ENCODE peak calls at places on chromosomes 12 and 14, in four cellular contexts. S is MM.1S, O is AG04449, M is tibial artery. D is an unnamed sample.
A peak's percentile ranks its signal among the peaks of the same experiment; 100 is the strongest.

GRCh38 chr12:12562016-12562483 is 613 bp downstream of the DUSP16 start:
- DNase-seq in S (peak; percentile 30), M (no peak), O (no peak), D (no peak)

GRCh38 chr12:89085421-89085820 is 266.9 kb downstream of the DUSP6 start:
- DNase-seq in O (no peak), S (no peak), M (no peak), D (no peak)

GRCh38 chr14:31834616-31835015 is 242.5 kb upstream of the ARHGAP5 start:
- DNase-seq in S (no peak), M (no peak), O (no peak), D (peak; percentile 50)

GRCh38 chr14:84493779-84494178 is 1036.2 kb upstream of the FLRT2 start:
- DNase-seq in O (no peak), S (no peak), M (no peak), D (no peak)

GRCh38 chr14:75025082-75025481 is 22.4 kb downstream of the EIF2B2 start:
- DNase-seq in O (no peak), S (no peak), M (no peak), D (no peak)

GRCh38 chr12:115885040-115885439 is 392.5 kb downstream of the MED13L start:
- DNase-seq in O (no peak), M (no peak), S (no peak), D (no peak)

GRCh38 chr14:94337274-94337673 is 14.1 kb upstream of the SERPINA6 start:
- DNase-seq in S (peak; percentile 10), O (no peak), M (no peak), D (no peak)

GRCh38 chr12:74646831-74647230 is 109.2 kb downstream of the ATXN7L3B start:
- DNase-seq in S (peak; percentile 39), O (no peak), M (no peak), D (no peak)

GRCh38 chr12:14952295-14952995 is 9.0 kb downstream of the ARHGDIB start:
- DNase-seq in O (peak; percentile 95), M (no peak), S (peak; percentile 84), D (peak; percentile 87)

GRCh38 chr14:104311358-104311757 is 173.0 kb downstream of the KIF26A start:
- DNase-seq in M (no peak), S (no peak), O (no peak), D (no peak)

GRCh38 chr14:104315625-104316024 is 177.2 kb downstream of the KIF26A start:
- DNase-seq in S (no peak), O (no peak), M (no peak), D (no peak)

GRCh38 chr14:104315169-104315568 is 176.8 kb downstream of the KIF26A start:
- DNase-seq in O (no peak), S (no peak), M (no peak), D (no peak)

GRCh38 chr14:104314251-104314941 is 176.0 kb downstream of the KIF26A start:
- DNase-seq in M (no peak), O (no peak), S (no peak), D (no peak)

GRCh38 chr14:104313674-104314073 is 175.3 kb downstream of the KIF26A start:
- DNase-seq in M (no peak), S (no peak), O (no peak), D (no peak)
- H3K4me3 ChIP-seq in M (no peak overlapping the region), S (no peak overlapping the region), O (no peak overlapping the region), D (no peak overlapping the region)

GRCh38 chr12:25069221-25069620 is 120.3 kb upstream of the BCAT1 start:
- DNase-seq in O (no peak), S (no peak), M (no peak), D (no peak)

GRCh38 chr12:25063873-25064598 is 115.1 kb upstream of the BCAT1 start:
- DNase-seq in O (no peak), S (no peak), M (no peak), D (no peak)

GRCh38 chr12:25065035-25065434 is 116.1 kb upstream of the BCAT1 start:
- DNase-seq in S (no peak), O (no peak), M (no peak), D (no peak)
- H3K4me3 ChIP-seq in S (no peak overlapping the region), O (no peak overlapping the region), M (no peak overlapping the region), D (no peak overlapping the region)

GRCh38 chr14:61765225-61765943 is 3.2 kb downstream of the SNAPC1 start:
- DNase-seq in S (no peak), O (no peak), M (no peak), D (no peak)
- H3K4me3 ChIP-seq in S (no peak overlapping the region), O (peak overlapping the region; percentile 18), M (no peak overlapping the region), D (peak overlapping the region; percentile 12)

GRCh38 chr14:86196476-86196875 is 666.5 kb downstream of the FLRT2 start:
- DNase-seq in M (no peak), O (no peak), S (peak; percentile 7), D (no peak)
- H3K4me3 ChIP-seq in M (no peak overlapping the region), O (no peak overlapping the region), S (no peak overlapping the region), D (no peak overlapping the region)

GRCh38 chr12:32273712-32274111 is 125.6 kb upstream of the FGD4 start:
- DNase-seq in M (no peak), O (no peak), S (peak; percentile 86), D (no peak)
- H3K4me3 ChIP-seq in M (no peak overlapping the region), O (no peak overlapping the region), S (peak overlapping the region; percentile 27), D (no peak overlapping the region)

GRCh38 chr14:70823281-70823680 is 14.0 kb upstream of the MAP3K9 start:
- DNase-seq in S (no peak), M (no peak), O (no peak), D (no peak)

GRCh38 chr14:70822706-70823185 is 13.4 kb upstream of the MAP3K9 start:
- DNase-seq in O (no peak), M (peak; percentile 25), S (peak; percentile 17), D (peak; percentile 17)

GRCh38 chr14:70828188-70828587 is 18.9 kb upstream of the MAP3K9 start:
- DNase-seq in M (no peak), S (no peak), O (no peak), D (no peak)

GRCh38 chr14:70831382-70831781 is 22.1 kb upstream of the MAP3K9 start:
- DNase-seq in O (no peak), M (no peak), S (no peak), D (no peak)

GRCh38 chr14:70827366-70828151 is 18.2 kb upstream of the MAP3K9 start:
- DNase-seq in O (no peak), S (no peak), M (no peak), D (no peak)
- H3K4me3 ChIP-seq in O (no peak overlapping the region), S (no peak overlapping the region), M (no peak overlapping the region), D (no peak overlapping the region)

GRCh38 chr14:70697681-70698080 is 56.0 kb downstream of the TTC9 start:
- DNase-seq in S (no peak), O (no peak), M (no peak), D (no peak)
- H3K4me3 ChIP-seq in S (no peak overlapping the region), O (no peak overlapping the region), M (no peak overlapping the region), D (no peak overlapping the region)